ENCODE peak calls at places on chromosomes 7 and 10, in eight cellular contexts. One of them, this sample, is unnamed.

GRCh38 chr7:41956712-41957111 is 253.8 kb upstream of the INHBA start:
- DNase-seq in GM12878: no peak
- DNase-seq in HepG2: no peak
- DNase-seq in suprapubic skin: no peak
- DNase-seq in spleen: no peak
- DNase-seq in HL-60: no peak
- DNase-seq in transverse colon: no peak
- DNase-seq in K562: no peak
- DNase-seq in this sample: no peak

GRCh38 chr7:39761435-39761834 is 138.1 kb downstream of the RALA start:
- DNase-seq in GM12878: no peak
- DNase-seq in HepG2: no peak
- DNase-seq in suprapubic skin: no peak
- DNase-seq in spleen: no peak
- DNase-seq in HL-60: no peak
- DNase-seq in transverse colon: no peak
- DNase-seq in K562: no peak
- DNase-seq in this sample: no peak

GRCh38 chr7:137985897-137986251 is 16.0 kb downstream of the CREB3L2 start:
- DNase-seq in GM12878: no peak
- DNase-seq in HepG2: no peak
- DNase-seq in suprapubic skin: no peak
- DNase-seq in spleen: no peak
- DNase-seq in HL-60: no peak
- DNase-seq in transverse colon: no peak
- DNase-seq in K562: peak; percentile 70
- DNase-seq in this sample: no peak

GRCh38 chr7:131327049-131327625 is 539 bp upstream of the MKLN1 start:
- DNase-seq in GM12878: no peak
- DNase-seq in HepG2: peak; percentile 38
- DNase-seq in suprapubic skin: peak; percentile 68
- DNase-seq in spleen: no peak
- DNase-seq in HL-60: no peak
- DNase-seq in transverse colon: peak; percentile 50
- DNase-seq in K562: peak; percentile 69
- DNase-seq in this sample: peak; percentile 64

GRCh38 chr7:87475359-87476178 is at the start of gene ABCB4:
- DNase-seq in GM12878: no peak
- DNase-seq in HepG2: no peak
- DNase-seq in suprapubic skin: peak; percentile 58
- DNase-seq in spleen: peak; percentile 84
- DNase-seq in HL-60: no peak
- DNase-seq in transverse colon: peak; percentile 10
- DNase-seq in K562: no peak
- DNase-seq in this sample: no peak

GRCh38 chr10:77843264-77843663 is 83.3 kb downstream of the DLG5 start:
- DNase-seq in GM12878: no peak
- DNase-seq in HepG2: no peak
- DNase-seq in suprapubic skin: no peak
- DNase-seq in spleen: peak; percentile 66
- DNase-seq in HL-60: no peak
- DNase-seq in transverse colon: no peak
- DNase-seq in K562: no peak
- DNase-seq in this sample: no peak

GRCh38 chr10:91788527-91788926 is 9.7 kb upstream of the TNKS2 start:
- DNase-seq in GM12878: no peak
- DNase-seq in HepG2: peak; percentile 25
- DNase-seq in suprapubic skin: no peak
- DNase-seq in spleen: no peak
- DNase-seq in HL-60: no peak
- DNase-seq in transverse colon: no peak
- DNase-seq in K562: no peak
- DNase-seq in this sample: no peak

GRCh38 chr7:114109299-114109698 is 190.5 kb upstream of the PPP1R3A start:
- DNase-seq in GM12878: no peak
- DNase-seq in HepG2: no peak
- DNase-seq in suprapubic skin: no peak
- DNase-seq in spleen: no peak
- DNase-seq in HL-60: no peak
- DNase-seq in transverse colon: no peak
- DNase-seq in K562: no peak
- DNase-seq in this sample: no peak

GRCh38 chr7:93196331-93196730 is 29.9 kb downstream of the HEPACAM2 start:
- DNase-seq in GM12878: no peak
- DNase-seq in HepG2: no peak
- DNase-seq in suprapubic skin: no peak
- DNase-seq in spleen: no peak
- DNase-seq in HL-60: no peak
- DNase-seq in transverse colon: peak; percentile 10
- DNase-seq in K562: no peak
- DNase-seq in this sample: no peak

GRCh38 chr7:134755422-134756022 is 23.9 kb upstream of the CALD1 start:
- DNase-seq in GM12878: no peak
- DNase-seq in HepG2: no peak
- DNase-seq in suprapubic skin: no peak
- DNase-seq in spleen: no peak
- DNase-seq in HL-60: no peak
- DNase-seq in transverse colon: no peak
- DNase-seq in K562: peak; percentile 24
- DNase-seq in this sample: no peak

GRCh38 chr7:96122746-96123145 is 199.2 kb downstream of the SLC25A13 start:
- DNase-seq in GM12878: no peak
- DNase-seq in HepG2: no peak
- DNase-seq in suprapubic skin: no peak
- DNase-seq in spleen: no peak
- DNase-seq in HL-60: no peak
- DNase-seq in transverse colon: no peak
- DNase-seq in K562: no peak
- DNase-seq in this sample: no peak

GRCh38 chr7:140196361-140197217 is 19.8 kb upstream of the KDM7A start:
- DNase-seq in GM12878: no peak
- DNase-seq in HepG2: no peak
- DNase-seq in suprapubic skin: peak; percentile 92
- DNase-seq in spleen: no peak
- DNase-seq in HL-60: no peak
- DNase-seq in transverse colon: no peak
- DNase-seq in K562: no peak
- DNase-seq in this sample: no peak

DNA sequence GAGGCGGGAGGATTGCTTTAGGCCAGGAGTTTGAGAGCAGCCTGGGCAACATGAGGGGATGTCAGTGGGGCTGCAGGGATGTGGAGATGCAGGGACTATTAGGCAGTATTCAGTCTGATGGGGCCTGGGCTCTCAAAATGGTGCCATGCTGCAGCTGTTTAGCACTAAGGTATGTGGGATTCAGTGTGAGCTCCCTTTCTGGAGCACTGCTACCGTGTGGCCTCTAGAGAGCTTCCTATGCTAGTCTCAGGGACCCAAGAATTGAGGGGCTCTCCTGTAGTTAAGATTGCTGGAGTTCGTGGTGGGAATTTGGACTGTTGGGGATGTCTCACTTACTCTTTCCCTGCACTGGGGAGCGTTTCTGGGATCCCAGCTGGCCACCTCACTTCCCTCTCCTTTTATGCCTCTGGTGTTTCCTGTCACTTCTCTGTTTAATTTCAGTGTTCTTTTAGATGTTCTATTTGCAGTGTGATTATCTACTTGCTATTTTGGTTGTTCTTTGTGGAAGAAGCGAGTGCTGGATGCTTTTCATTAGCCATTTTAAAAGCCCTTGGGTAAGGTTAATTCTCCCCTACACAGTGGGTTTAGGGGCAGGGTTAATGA is 23.4 kb downstream of the LSMEM1 start:
- DNase-seq in GM12878: no peak
- DNase-seq in HepG2: no peak
- DNase-seq in suprapubic skin: no peak
- DNase-seq in spleen: no peak
- DNase-seq in HL-60: no peak
- DNase-seq in transverse colon: no peak
- DNase-seq in K562: no peak
- DNase-seq in this sample: no peak
- TF ChIP-seq CTCF in GM12878: no peak
- TF ChIP-seq CTCF in HepG2: no peak
- TF ChIP-seq CTCF in suprapubic skin: no peak
- TF ChIP-seq CTCF in spleen: no peak
- TF ChIP-seq CTCF in HL-60: no peak
- TF ChIP-seq CTCF in transverse colon: no peak
- TF ChIP-seq CTCF in K562: no peak
- TF ChIP-seq CTCF in this sample: no peak

GRCh38 chr10:103502849-103503660 is 9.6 kb downstream of the NEURL1 start:
- DNase-seq in GM12878: no peak
- DNase-seq in HepG2: no peak
- DNase-seq in suprapubic skin: no peak
- DNase-seq in spleen: peak; percentile 63
- DNase-seq in HL-60: no peak
- DNase-seq in transverse colon: no peak
- DNase-seq in K562: no peak
- DNase-seq in this sample: no peak

GRCh38 chr10:103499881-103500280 is 6.4 kb downstream of the NEURL1 start:
- DNase-seq in GM12878: no peak
- DNase-seq in HepG2: no peak
- DNase-seq in suprapubic skin: no peak
- DNase-seq in spleen: peak; percentile 23
- DNase-seq in HL-60: no peak
- DNase-seq in transverse colon: no peak
- DNase-seq in K562: no peak
- DNase-seq in this sample: no peak

GRCh38 chr10:103498936-103499638 is 5.6 kb downstream of the NEURL1 start:
- DNase-seq in GM12878: no peak
- DNase-seq in HepG2: no peak
- DNase-seq in suprapubic skin: no peak
- DNase-seq in spleen: peak; percentile 42
- DNase-seq in HL-60: no peak
- DNase-seq in transverse colon: no peak
- DNase-seq in K562: no peak
- DNase-seq in this sample: no peak

GRCh38 chr10:103501186-103501585 is 7.7 kb downstream of the NEURL1 start:
- DNase-seq in GM12878: no peak
- DNase-seq in HepG2: no peak
- DNase-seq in suprapubic skin: no peak
- DNase-seq in spleen: peak; percentile 23
- DNase-seq in HL-60: no peak
- DNase-seq in transverse colon: no peak
- DNase-seq in K562: no peak
- DNase-seq in this sample: no peak

GRCh38 chr10:103500481-103500880 is 7.0 kb downstream of the NEURL1 start:
- DNase-seq in GM12878: no peak
- DNase-seq in HepG2: no peak
- DNase-seq in suprapubic skin: no peak
- DNase-seq in spleen: peak; percentile 18
- DNase-seq in HL-60: no peak
- DNase-seq in transverse colon: no peak
- DNase-seq in K562: no peak
- DNase-seq in this sample: no peak
- TF ChIP-seq POLR2AphosphoS5 in GM12878: no peak
- TF ChIP-seq POLR2AphosphoS5 in HepG2: no peak
- TF ChIP-seq POLR2AphosphoS5 in suprapubic skin: no peak
- TF ChIP-seq POLR2AphosphoS5 in spleen: no peak
- TF ChIP-seq POLR2AphosphoS5 in HL-60: no peak
- TF ChIP-seq POLR2AphosphoS5 in transverse colon: no peak
- TF ChIP-seq POLR2AphosphoS5 in K562: no peak
- TF ChIP-seq POLR2AphosphoS5 in this sample: no peak

DNA sequence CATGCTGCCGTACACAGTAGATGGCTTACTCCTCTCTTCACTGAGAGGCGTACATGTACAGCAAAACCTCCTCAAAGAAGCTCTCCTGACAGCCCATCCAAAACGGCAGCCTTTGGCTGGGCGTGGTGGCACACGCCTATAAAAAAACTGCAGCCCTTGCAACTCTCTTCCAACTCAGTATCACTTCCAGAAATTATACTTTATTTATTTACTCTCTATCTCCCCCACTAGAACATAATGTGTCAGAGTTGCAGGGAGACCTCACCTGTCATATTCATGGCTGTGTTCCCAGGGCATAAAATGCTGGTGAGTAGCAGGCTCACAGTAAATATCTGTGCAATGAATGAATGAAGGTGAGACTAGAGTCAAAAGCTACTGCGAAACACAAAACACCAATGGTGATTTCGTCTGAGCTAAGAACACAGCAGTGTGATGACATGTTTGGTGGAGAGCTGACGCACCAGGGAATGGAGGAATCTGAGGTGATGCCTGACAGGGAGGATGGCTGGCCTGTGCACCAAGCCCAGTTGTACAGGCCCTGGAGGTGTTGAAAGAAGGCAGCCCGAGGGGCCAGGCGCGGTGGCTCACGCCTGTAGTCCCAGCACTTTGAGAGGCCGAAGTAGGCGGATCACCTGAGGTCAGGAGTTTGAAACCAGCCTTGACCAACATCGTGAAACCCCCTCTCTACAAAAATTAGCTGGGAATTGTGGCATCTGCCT is 55.3 kb downstream of the COBL start:
- DNase-seq in GM12878: no peak
- DNase-seq in HepG2: no peak
- DNase-seq in suprapubic skin: no peak
- DNase-seq in spleen: no peak
- DNase-seq in HL-60: no peak
- DNase-seq in transverse colon: no peak
- DNase-seq in K562: no peak
- DNase-seq in this sample: no peak
- H3K27ac ChIP-seq in GM12878: no peak overlapping the region
- H3K27ac ChIP-seq in HepG2: no peak overlapping the region
- H3K27ac ChIP-seq in suprapubic skin: no peak overlapping the region
- H3K27ac ChIP-seq in spleen: no peak overlapping the region
- H3K27ac ChIP-seq in HL-60: no peak overlapping the region
- H3K27ac ChIP-seq in transverse colon: no peak overlapping the region
- H3K27ac ChIP-seq in K562: no peak overlapping the region
- H3K27ac ChIP-seq in this sample: no peak overlapping the region

DNA sequence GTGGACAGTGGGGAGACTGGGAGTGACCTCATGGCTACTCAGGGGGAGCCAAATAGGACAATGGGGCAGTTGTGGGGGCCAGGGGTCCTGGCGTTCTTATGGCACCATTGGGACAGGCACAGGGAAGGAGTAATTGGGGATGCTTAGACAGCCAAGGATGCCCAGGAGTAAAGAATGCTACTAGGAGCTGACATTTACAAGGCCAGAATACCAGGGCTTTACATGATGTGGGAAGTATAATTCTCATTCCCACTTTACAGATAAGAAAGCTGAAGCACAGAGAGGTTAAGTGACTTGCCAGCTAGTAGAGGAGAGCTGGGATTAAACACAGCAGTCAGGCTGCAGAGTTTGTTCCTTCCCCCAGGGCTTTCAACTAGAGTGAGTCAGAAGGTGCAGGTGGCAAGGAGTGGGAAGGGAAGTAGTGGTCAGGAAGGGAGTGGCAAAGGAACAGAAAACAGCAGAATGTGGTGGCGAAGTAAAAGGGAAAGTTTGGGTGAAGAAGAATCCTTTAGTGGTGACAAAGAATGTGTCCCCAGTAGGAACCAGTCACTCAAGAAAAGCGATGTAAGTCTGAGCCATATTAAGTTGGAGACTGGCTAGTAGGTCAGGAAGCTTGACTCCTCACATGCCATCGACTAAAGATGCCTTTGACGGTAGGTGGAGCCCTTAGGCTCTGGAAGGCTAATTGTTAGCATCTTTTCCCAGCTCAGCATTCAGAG is 32.8 kb downstream of the CPVL start:
- DNase-seq in GM12878: no peak
- DNase-seq in HepG2: peak; percentile 24
- DNase-seq in suprapubic skin: no peak
- DNase-seq in spleen: no peak
- DNase-seq in HL-60: peak; percentile 78
- DNase-seq in transverse colon: peak; percentile 30
- DNase-seq in K562: peak; percentile 8
- DNase-seq in this sample: peak; percentile 13
- TF ChIP-seq CTCF in GM12878: no peak
- TF ChIP-seq CTCF in HepG2: peak; percentile 67
- TF ChIP-seq CTCF in suprapubic skin: no peak
- TF ChIP-seq CTCF in spleen: peak; percentile 27
- TF ChIP-seq CTCF in HL-60: peak; percentile 5
- TF ChIP-seq CTCF in transverse colon: no peak
- TF ChIP-seq CTCF in K562: peak; percentile 28
- TF ChIP-seq CTCF in this sample: peak; percentile 71

GRCh38 chr7:26629696-26630095 is 234.7 kb downstream of the SKAP2 start:
- DNase-seq in GM12878: no peak
- DNase-seq in HepG2: no peak
- DNase-seq in suprapubic skin: no peak
- DNase-seq in spleen: no peak
- DNase-seq in HL-60: no peak
- DNase-seq in transverse colon: no peak
- DNase-seq in K562: no peak
- DNase-seq in this sample: no peak
- TF ChIP-seq POLR2AphosphoS5 in GM12878: no peak
- TF ChIP-seq POLR2AphosphoS5 in HepG2: no peak
- TF ChIP-seq POLR2AphosphoS5 in suprapubic skin: no peak
- TF ChIP-seq POLR2AphosphoS5 in spleen: no peak
- TF ChIP-seq POLR2AphosphoS5 in HL-60: no peak
- TF ChIP-seq POLR2AphosphoS5 in transverse colon: no peak
- TF ChIP-seq POLR2AphosphoS5 in K562: no peak
- TF ChIP-seq POLR2AphosphoS5 in this sample: no peak